ENCODE peak calls at places on chromosomes 2 and 18, in five cellular contexts. One of them, this sample, is unnamed.

GRCh38 chr18:44887227-44887631 is 206.5 kb downstream of the SETBP1 start:
- ATAC-seq in upper lobe of left lung: no peak
- ATAC-seq in K562: no peak
- ATAC-seq in HCT116: no peak
- ATAC-seq in HepG2: no peak
- ATAC-seq in this sample: no peak

GRCh38 chr2:46079996-46080560 is 217.1 kb upstream of the EPAS1 start:
- ATAC-seq in upper lobe of left lung: no peak
- ATAC-seq in K562: no peak
- ATAC-seq in HCT116: no peak
- ATAC-seq in HepG2: no peak
- ATAC-seq in this sample: no peak

GRCh38 chr2:237557633-237558015 is 8.8 kb upstream of the PRLH start:
- ATAC-seq in upper lobe of left lung: no peak
- ATAC-seq in K562: no peak
- ATAC-seq in HCT116: no peak
- ATAC-seq in HepG2: no peak
- ATAC-seq in this sample: no peak

GRCh38 chr2:161745866-161746614 is 121.8 kb downstream of the SLC4A10 start:
- ATAC-seq in upper lobe of left lung: peak; percentile 55
- ATAC-seq in K562: no peak
- ATAC-seq in HCT116: no peak
- ATAC-seq in HepG2: no peak
- ATAC-seq in this sample: no peak

GRCh38 chr18:76895498-76895897 is 73.1 kb downstream of the ZNF236 start:
- ATAC-seq in upper lobe of left lung: peak; percentile 24
- ATAC-seq in K562: no peak
- ATAC-seq in HCT116: no peak
- ATAC-seq in HepG2: no peak
- ATAC-seq in this sample: no peak

GRCh38 chr2:78201064-78201575 is 678.9 kb upstream of the LRRTM4 start:
- ATAC-seq in upper lobe of left lung: no peak
- ATAC-seq in K562: no peak
- ATAC-seq in HCT116: no peak
- ATAC-seq in HepG2: no peak
- ATAC-seq in this sample: no peak

GRCh38 chr2:149572102-149572953 is 15.2 kb downstream of the MMADHC start:
- ATAC-seq in upper lobe of left lung: no peak
- ATAC-seq in K562: no peak
- ATAC-seq in HCT116: no peak
- ATAC-seq in HepG2: peak; percentile 31
- ATAC-seq in this sample: no peak

GRCh38 chr18:45241982-45242565 is 373.2 kb upstream of the SLC14A2 start:
- ATAC-seq in upper lobe of left lung: no peak
- ATAC-seq in K562: no peak
- ATAC-seq in HCT116: no peak
- ATAC-seq in HepG2: no peak
- ATAC-seq in this sample: no peak

GRCh38 chr2:66508358-66509071 is 73.6 kb downstream of the MEIS1 start:
- ATAC-seq in upper lobe of left lung: no peak
- ATAC-seq in K562: no peak
- ATAC-seq in HCT116: no peak
- ATAC-seq in HepG2: no peak
- ATAC-seq in this sample: no peak

GRCh38 chr2:3633089-3633981 is 24.7 kb upstream of the ALLC start:
- ATAC-seq in upper lobe of left lung: no peak
- ATAC-seq in K562: no peak
- ATAC-seq in HCT116: no peak
- ATAC-seq in HepG2: no peak
- ATAC-seq in this sample: no peak

GRCh38 chr2:200077838-200078237 is 122.5 kb downstream of the MAIP1 start:
- ATAC-seq in upper lobe of left lung: no peak
- ATAC-seq in K562: no peak
- ATAC-seq in HCT116: no peak
- ATAC-seq in HepG2: no peak
- ATAC-seq in this sample: no peak

GRCh38 chr2:200081221-200081620 is 125.8 kb downstream of the MAIP1 start:
- ATAC-seq in upper lobe of left lung: no peak
- ATAC-seq in K562: no peak
- ATAC-seq in HCT116: no peak
- ATAC-seq in HepG2: no peak
- ATAC-seq in this sample: no peak

GRCh38 chr2:200079356-200079755 is 124.0 kb downstream of the MAIP1 start:
- ATAC-seq in upper lobe of left lung: no peak
- ATAC-seq in K562: no peak
- ATAC-seq in HCT116: no peak
- ATAC-seq in HepG2: no peak
- ATAC-seq in this sample: no peak

DNA sequence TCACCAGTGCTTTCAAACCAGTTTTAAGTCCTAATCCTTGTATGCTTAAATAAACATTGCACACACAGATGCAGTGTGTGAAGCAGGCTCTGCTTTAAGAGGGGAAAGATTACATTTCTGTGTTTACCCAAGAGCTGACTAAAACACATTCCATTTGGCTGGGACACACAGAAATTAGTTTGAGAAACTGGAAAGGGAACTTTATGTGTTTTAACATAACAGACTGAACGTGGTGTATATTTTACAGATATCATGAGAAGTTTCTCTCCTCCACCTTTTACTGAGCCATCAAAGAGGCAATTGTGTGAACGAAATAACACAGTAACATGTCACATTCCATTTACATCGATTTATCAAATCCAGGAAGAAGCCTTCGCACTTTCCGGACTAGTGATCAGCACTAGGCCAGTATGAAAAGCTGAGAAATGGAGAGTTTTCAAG is 121.8 kb downstream of the MAIP1 start:
- ATAC-seq in upper lobe of left lung: peak; percentile 80
- ATAC-seq in K562: no peak
- ATAC-seq in HCT116: no peak
- ATAC-seq in HepG2: peak; percentile 100
- ATAC-seq in this sample: no peak
- TF ChIP-seq CTCF in upper lobe of left lung: no peak
- TF ChIP-seq CTCF in K562: no peak
- TF ChIP-seq CTCF in HCT116: no peak
- TF ChIP-seq CTCF in HepG2: no peak
- TF ChIP-seq CTCF in this sample: no peak

GRCh38 chr18:63284173-63284765 is 35.3 kb downstream of the BCL2 start:
- ATAC-seq in upper lobe of left lung: peak; percentile 43
- ATAC-seq in K562: no peak
- ATAC-seq in HCT116: no peak
- ATAC-seq in HepG2: no peak
- ATAC-seq in this sample: peak; percentile 85

GRCh38 chr18:63284861-63285260 is 34.7 kb downstream of the BCL2 start:
- ATAC-seq in upper lobe of left lung: peak; percentile 16
- ATAC-seq in K562: no peak
- ATAC-seq in HCT116: no peak
- ATAC-seq in HepG2: no peak
- ATAC-seq in this sample: peak; percentile 33

GRCh38 chr18:63283305-63283704 is 36.3 kb downstream of the BCL2 start:
- ATAC-seq in upper lobe of left lung: no peak
- ATAC-seq in K562: no peak
- ATAC-seq in HCT116: no peak
- ATAC-seq in HepG2: no peak
- ATAC-seq in this sample: no peak

GRCh38 chr18:63286926-63287325 is 32.6 kb downstream of the BCL2 start:
- ATAC-seq in upper lobe of left lung: no peak
- ATAC-seq in K562: no peak
- ATAC-seq in HCT116: no peak
- ATAC-seq in HepG2: no peak
- ATAC-seq in this sample: no peak

DNA sequence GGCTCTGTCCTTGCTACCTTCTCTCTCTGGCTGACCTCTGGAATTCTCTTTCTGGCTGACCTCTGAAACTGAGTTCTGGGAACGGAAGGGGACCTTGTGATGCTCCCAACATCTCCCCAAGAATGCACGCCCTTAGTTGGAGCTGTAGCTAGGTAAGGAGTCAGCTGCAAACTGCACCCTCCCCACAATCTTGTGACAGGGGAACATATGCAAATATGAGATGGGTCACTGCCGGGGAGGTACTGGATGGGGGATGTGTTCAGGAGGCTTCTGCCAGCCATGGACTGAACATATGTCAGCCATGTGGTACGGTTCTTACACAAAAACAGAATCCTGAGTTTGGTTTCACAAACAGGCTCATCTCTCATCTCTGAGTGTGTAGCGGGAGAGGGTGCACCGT is 34.2 kb downstream of the BCL2 start:
- ATAC-seq in upper lobe of left lung: no peak
- ATAC-seq in K562: no peak
- ATAC-seq in HCT116: no peak
- ATAC-seq in HepG2: no peak
- ATAC-seq in this sample: no peak
- TF ChIP-seq POLR2AphosphoS5 in upper lobe of left lung: no peak
- TF ChIP-seq POLR2AphosphoS5 in K562: no peak
- TF ChIP-seq POLR2AphosphoS5 in HCT116: no peak
- TF ChIP-seq POLR2AphosphoS5 in HepG2: no peak
- TF ChIP-seq POLR2AphosphoS5 in this sample: no peak

DNA sequence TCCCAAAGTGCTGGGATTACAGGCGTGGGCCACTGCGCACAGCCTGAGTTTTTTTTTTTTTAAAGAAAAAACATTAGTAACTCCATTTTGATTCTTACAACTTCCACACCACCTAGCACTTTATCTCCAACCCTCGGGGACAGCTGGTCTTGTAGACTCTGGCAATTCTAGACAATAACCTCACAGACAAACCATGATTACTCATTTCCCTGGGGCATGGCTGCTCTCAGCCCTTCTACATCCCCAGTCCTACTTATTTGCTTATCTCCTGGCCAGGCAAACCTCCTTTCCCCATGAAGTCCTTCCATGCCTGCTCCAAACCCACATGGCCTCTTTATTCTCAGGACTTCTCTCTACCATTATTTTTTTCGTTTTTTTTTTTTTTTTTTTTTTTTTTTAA is 91.1 kb downstream of the ACTR3 start:
- ATAC-seq in upper lobe of left lung: no peak
- ATAC-seq in K562: no peak
- ATAC-seq in HCT116: no peak
- ATAC-seq in HepG2: no peak
- ATAC-seq in this sample: no peak
- H3K4me1 ChIP-seq in upper lobe of left lung: no peaks in the 10 kb centered on the region
- H3K4me1 ChIP-seq in K562: no peaks in the 10 kb centered on the region
- H3K4me1 ChIP-seq in HCT116: peaks cover 24% of the 10 kb centered on the region
- H3K4me1 ChIP-seq in HepG2: peaks cover 74% of the 10 kb centered on the region
- H3K4me1 ChIP-seq in this sample: no peaks in the 10 kb centered on the region

DNA sequence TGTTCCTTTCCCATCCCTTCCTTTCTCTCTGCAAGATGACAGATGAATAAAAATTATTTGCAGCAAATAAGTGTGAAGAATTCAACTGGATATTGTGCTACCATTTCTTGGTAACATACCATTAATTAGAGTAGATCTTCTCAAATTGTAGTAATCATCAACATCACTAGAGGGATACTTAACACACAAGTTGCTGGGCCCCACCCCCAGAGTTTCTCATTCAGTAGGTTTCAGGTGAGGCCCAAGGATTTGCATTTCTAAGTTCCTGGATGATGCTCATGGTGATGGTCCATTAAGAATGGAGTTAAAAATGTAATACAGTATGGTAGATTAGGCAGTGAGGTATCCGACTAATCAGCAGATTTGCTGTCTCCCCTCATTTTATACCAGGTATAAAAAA is 594.0 kb downstream of the ERBB4 start:
- ATAC-seq in upper lobe of left lung: no peak
- ATAC-seq in K562: no peak
- ATAC-seq in HCT116: peak; percentile 66
- ATAC-seq in HepG2: no peak
- ATAC-seq in this sample: no peak
- TF ChIP-seq CTCF in upper lobe of left lung: no peak
- TF ChIP-seq CTCF in K562: no peak
- TF ChIP-seq CTCF in HCT116: no peak
- TF ChIP-seq CTCF in HepG2: no peak
- TF ChIP-seq CTCF in this sample: no peak

GRCh38 chr2:238929242-238930081 is 81.6 kb downstream of the TWIST2 start:
- ATAC-seq in upper lobe of left lung: no peak
- ATAC-seq in K562: no peak
- ATAC-seq in HCT116: no peak
- ATAC-seq in HepG2: no peak
- ATAC-seq in this sample: peak; percentile 83
- TF ChIP-seq POLR2AphosphoS5 in upper lobe of left lung: no peak
- TF ChIP-seq POLR2AphosphoS5 in K562: no peak
- TF ChIP-seq POLR2AphosphoS5 in HCT116: no peak
- TF ChIP-seq POLR2AphosphoS5 in HepG2: no peak
- TF ChIP-seq POLR2AphosphoS5 in this sample: no peak

DNA sequence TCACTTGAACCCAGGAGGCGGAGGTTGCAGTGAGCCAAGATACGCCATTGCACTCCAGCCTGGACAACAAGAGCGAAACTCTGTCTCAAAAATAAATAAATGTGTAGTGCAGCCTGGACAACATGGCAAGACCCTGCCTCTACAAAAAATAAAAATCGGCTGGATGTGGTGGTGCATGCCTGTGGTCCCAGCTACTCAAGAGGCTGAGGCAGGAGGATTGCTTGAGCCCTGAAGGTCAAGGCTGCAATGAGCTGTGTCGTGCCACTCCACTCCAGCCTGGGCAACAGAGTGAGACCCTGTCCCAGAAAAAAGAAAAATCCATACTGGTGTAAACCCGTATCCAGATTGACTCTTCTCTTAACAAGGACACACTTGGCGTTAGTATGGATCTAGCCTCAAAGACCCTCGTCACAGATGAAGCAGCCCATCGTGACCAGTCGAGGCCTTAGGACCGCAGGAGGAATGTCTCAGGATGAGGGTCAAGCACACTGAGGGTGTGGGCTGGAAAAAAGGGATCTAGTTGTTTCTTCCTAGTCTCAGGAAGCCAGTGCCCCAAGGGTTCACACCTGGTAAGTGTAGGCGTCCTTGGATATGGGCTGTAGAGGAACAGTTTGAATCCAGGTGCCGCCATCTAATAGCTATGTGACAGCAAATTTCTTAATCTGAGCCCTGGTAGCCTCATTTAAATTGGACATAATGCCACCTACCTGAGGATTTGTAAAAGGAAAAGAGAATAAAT is 4.0 kb upstream of the GPBAR1 start:
- ATAC-seq in upper lobe of left lung: no peak
- ATAC-seq in K562: no peak
- ATAC-seq in HCT116: no peak
- ATAC-seq in HepG2: no peak
- ATAC-seq in this sample: no peak
- H3K4me1 ChIP-seq in upper lobe of left lung: peaks cover 48% of the 10 kb centered on the region
- H3K4me1 ChIP-seq in K562: peaks cover 3% of the 10 kb centered on the region
- H3K4me1 ChIP-seq in HCT116: peaks cover 5% of the 10 kb centered on the region
- H3K4me1 ChIP-seq in HepG2: peaks cover 26% of the 10 kb centered on the region
- H3K4me1 ChIP-seq in this sample: peaks cover 36% of the 10 kb centered on the region

GRCh38 chr2:235384624-235385023 is 109.2 kb upstream of the AGAP1 start:
- ATAC-seq in upper lobe of left lung: no peak
- ATAC-seq in K562: no peak
- ATAC-seq in HCT116: no peak
- ATAC-seq in HepG2: no peak
- ATAC-seq in this sample: peak; percentile 28
- TF ChIP-seq CTCF in upper lobe of left lung: no peak
- TF ChIP-seq CTCF in K562: no peak
- TF ChIP-seq CTCF in HCT116: no peak
- TF ChIP-seq CTCF in HepG2: no peak
- TF ChIP-seq CTCF in this sample: no peak

This sample was measured in gastroesophageal sphincter.